ENCODE peak calls at places on chromosome 20, in six cellular contexts. One of them, this sample, is unnamed.

GRCh38 chr20:46323557-46323956 is 15.3 kb upstream of the CDH22 start:
- DNase-seq in breast epithelium: no peak
- DNase-seq in spleen: no peak
- DNase-seq in stomach: no peak
- DNase-seq in prostate gland: no peak
- DNase-seq in HCT116: no peak
- DNase-seq in this sample: no peak

GRCh38 chr20:41261260-41261659 is 56.3 kb downstream of the ZHX3 start:
- DNase-seq in HCT116: no peak
- DNase-seq in breast epithelium: no peak
- DNase-seq in stomach: no peak
- DNase-seq in spleen: no peak
- DNase-seq in prostate gland: no peak
- DNase-seq in this sample: no peak

GRCh38 chr20:48736636-48737035 is 91.2 kb downstream of the PREX1 start:
- DNase-seq in spleen: no peak
- DNase-seq in prostate gland: no peak
- DNase-seq in breast epithelium: no peak
- DNase-seq in HCT116: no peak
- DNase-seq in stomach: no peak
- DNase-seq in this sample: no peak

GRCh38 chr20:38357653-38358207 is 11.4 kb downstream of the LBP start:
- DNase-seq in breast epithelium: no peak
- DNase-seq in HCT116: no peak
- DNase-seq in stomach: no peak
- DNase-seq in prostate gland: no peak
- DNase-seq in spleen: no peak
- DNase-seq in this sample: no peak

GRCh38 chr20:24690408-24690807 is 221.0 kb downstream of the SYNDIG1 start:
- DNase-seq in HCT116: no peak
- DNase-seq in prostate gland: no peak
- DNase-seq in spleen: no peak
- DNase-seq in stomach: no peak
- DNase-seq in breast epithelium: no peak
- DNase-seq in this sample: no peak

GRCh38 chr20:44736170-44737021 is 9.3 kb upstream of the KCNK15 start:
- DNase-seq in HCT116: peak; percentile 89
- DNase-seq in prostate gland: no peak
- DNase-seq in breast epithelium: no peak
- DNase-seq in stomach: peak; percentile 58
- DNase-seq in spleen: no peak
- DNase-seq in this sample: peak; percentile 77

GRCh38 chr20:2195614-2196013 is 94.0 kb downstream of the STK35 start:
- DNase-seq in stomach: no peak
- DNase-seq in spleen: no peak
- DNase-seq in prostate gland: no peak
- DNase-seq in HCT116: no peak
- DNase-seq in breast epithelium: no peak
- DNase-seq in this sample: no peak

GRCh38 chr20:46203510-46203837 is 85.4 kb downstream of the CD40 start:
- DNase-seq in breast epithelium: no peak
- DNase-seq in HCT116: no peak
- DNase-seq in spleen: no peak
- DNase-seq in stomach: no peak
- DNase-seq in prostate gland: no peak
- DNase-seq in this sample: no peak

GRCh38 chr20:3250091-3250504 is 11.1 kb upstream of the SLC4A11 start:
- DNase-seq in prostate gland: no peak
- DNase-seq in breast epithelium: no peak
- DNase-seq in spleen: peak; percentile 51
- DNase-seq in stomach: no peak
- DNase-seq in HCT116: no peak
- DNase-seq in this sample: peak; percentile 86

GRCh38 chr20:49433387-49433786 is 49.1 kb downstream of the KCNB1 start:
- DNase-seq in breast epithelium: no peak
- DNase-seq in spleen: no peak
- DNase-seq in prostate gland: no peak
- DNase-seq in stomach: no peak
- DNase-seq in HCT116: no peak
- DNase-seq in this sample: no peak

GRCh38 chr20:62603907-62604785 is 38.2 kb upstream of the SLCO4A1 start:
- DNase-seq in breast epithelium: no peak
- DNase-seq in spleen: no peak
- DNase-seq in HCT116: no peak
- DNase-seq in stomach: no peak
- DNase-seq in prostate gland: no peak
- DNase-seq in this sample: no peak

GRCh38 chr20:50470249-50470858 is 39.8 kb upstream of the PTPN1 start:
- DNase-seq in HCT116: no peak
- DNase-seq in spleen: no peak
- DNase-seq in stomach: no peak
- DNase-seq in breast epithelium: no peak
- DNase-seq in prostate gland: no peak
- DNase-seq in this sample: no peak

GRCh38 chr20:35283441-35284266 is 918 bp downstream of the EIF6 start:
- DNase-seq in spleen: no peak
- DNase-seq in breast epithelium: no peak
- DNase-seq in stomach: no peak
- DNase-seq in prostate gland: no peak
- DNase-seq in HCT116: no peak
- DNase-seq in this sample: no peak

GRCh38 chr20:41499961-41500725 is 118.0 kb downstream of the CHD6 start:
- DNase-seq in prostate gland: no peak
- DNase-seq in HCT116: no peak
- DNase-seq in breast epithelium: no peak
- DNase-seq in stomach: no peak
- DNase-seq in spleen: no peak
- DNase-seq in this sample: no peak

GRCh38 chr20:44901972-44902371 is 7.9 kb upstream of the PABPC1L start:
- DNase-seq in HCT116: no peak
- DNase-seq in spleen: no peak
- DNase-seq in prostate gland: no peak
- DNase-seq in breast epithelium: no peak
- DNase-seq in stomach: no peak
- DNase-seq in this sample: no peak

GRCh38 chr20:17680128-17680835 is 1.8 kb downstream of the RRBP1 start:
- DNase-seq in stomach: peak; percentile 74
- DNase-seq in prostate gland: no peak
- DNase-seq in HCT116: no peak
- DNase-seq in breast epithelium: no peak
- DNase-seq in spleen: peak; percentile 87
- DNase-seq in this sample: no peak

GRCh38 chr20:458766-459165 is 3.6 kb downstream of the TBC1D20 start:
- DNase-seq in prostate gland: no peak
- DNase-seq in stomach: no peak
- DNase-seq in spleen: no peak
- DNase-seq in HCT116: no peak
- DNase-seq in breast epithelium: no peak
- DNase-seq in this sample: no peak

GRCh38 chr20:64106435-64106961 is 867 bp downstream of the NPBWR2 start:
- DNase-seq in HCT116: no peak
- DNase-seq in stomach: no peak
- DNase-seq in spleen: peak; percentile 73
- DNase-seq in prostate gland: no peak
- DNase-seq in breast epithelium: no peak
- DNase-seq in this sample: peak; percentile 40

GRCh38 chr20:41052742-41053419 is 24.3 kb downstream of the TOP1 start:
- DNase-seq in breast epithelium: no peak
- DNase-seq in stomach: no peak
- DNase-seq in HCT116: no peak
- DNase-seq in prostate gland: no peak
- DNase-seq in spleen: no peak
- DNase-seq in this sample: no peak

DNA sequence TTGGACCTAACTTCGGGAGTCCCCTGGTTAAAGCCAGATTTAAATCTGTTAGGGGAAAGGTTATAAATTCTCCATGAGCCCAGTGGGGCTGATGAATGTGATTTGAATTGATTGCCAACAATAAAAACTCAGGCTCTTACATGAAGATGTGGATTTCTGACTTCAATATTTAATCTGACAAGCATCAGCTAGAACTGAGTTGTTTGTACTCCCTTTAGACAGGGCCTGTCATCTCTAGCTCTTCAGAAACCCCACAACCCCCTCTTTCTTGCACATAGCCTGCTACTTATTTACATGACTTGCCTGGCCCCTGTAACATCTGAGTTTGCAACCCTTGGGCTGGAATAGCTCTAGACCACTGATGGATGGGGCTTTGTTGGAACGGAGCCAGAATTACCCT is 191.6 kb upstream of the PLCB4 start:
- DNase-seq in spleen: no peak
- DNase-seq in breast epithelium: no peak
- DNase-seq in stomach: no peak
- DNase-seq in prostate gland: no peak
- DNase-seq in HCT116: no peak
- DNase-seq in this sample: no peak
- TF ChIP-seq POLR2AphosphoS5 in spleen: no peak
- TF ChIP-seq POLR2AphosphoS5 in breast epithelium: no peak
- TF ChIP-seq POLR2AphosphoS5 in stomach: no peak
- TF ChIP-seq POLR2AphosphoS5 in prostate gland: no peak
- TF ChIP-seq POLR2AphosphoS5 in HCT116: no peak
- TF ChIP-seq POLR2AphosphoS5 in this sample: no peak

DNA sequence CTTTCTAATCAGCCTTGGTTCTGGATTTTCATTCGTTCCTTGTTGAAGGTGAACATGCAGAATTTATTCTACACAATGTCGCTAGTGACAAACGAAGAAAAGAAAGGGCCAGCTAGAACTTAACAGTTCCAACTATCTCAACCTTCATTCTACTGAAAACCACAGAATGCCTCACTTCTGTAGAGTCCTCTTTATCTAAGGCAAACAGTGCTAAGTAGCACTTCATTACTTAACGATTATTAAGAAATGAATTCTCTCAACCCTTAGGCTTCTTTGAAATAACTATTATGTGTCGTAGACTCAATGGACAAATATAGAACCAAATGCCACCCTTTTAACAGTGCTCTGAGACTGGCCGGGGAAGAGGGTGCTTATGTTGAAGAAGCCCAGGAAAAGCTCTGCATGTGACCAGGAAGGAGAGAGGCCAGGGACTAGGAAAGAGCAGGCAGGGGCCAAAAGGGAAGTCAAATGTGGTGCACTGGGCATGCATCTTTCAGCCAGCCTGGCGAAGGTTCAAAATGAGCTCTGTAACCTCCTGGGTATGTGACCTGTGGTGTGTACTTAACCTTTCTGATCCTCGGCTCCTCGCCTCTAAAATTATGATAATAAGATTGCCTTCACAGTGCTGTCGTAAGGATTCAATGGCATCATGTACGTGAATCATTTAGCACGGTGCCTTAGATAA is 55.4 kb upstream of the BMP2 start:
- DNase-seq in HCT116: no peak
- DNase-seq in stomach: peak; percentile 77
- DNase-seq in breast epithelium: no peak
- DNase-seq in spleen: no peak
- DNase-seq in prostate gland: no peak
- DNase-seq in this sample: no peak
- TF ChIP-seq POLR2AphosphoS5 in HCT116: no peak
- TF ChIP-seq POLR2AphosphoS5 in stomach: peak; percentile 40
- TF ChIP-seq POLR2AphosphoS5 in breast epithelium: no peak
- TF ChIP-seq POLR2AphosphoS5 in spleen: no peak
- TF ChIP-seq POLR2AphosphoS5 in prostate gland: no peak
- TF ChIP-seq POLR2AphosphoS5 in this sample: no peak

GRCh38 chr20:13113731-13114130 is 105.0 kb downstream of the SPTLC3 start:
- DNase-seq in spleen: no peak
- DNase-seq in HCT116: no peak
- DNase-seq in breast epithelium: no peak
- DNase-seq in prostate gland: no peak
- DNase-seq in stomach: no peak
- DNase-seq in this sample: no peak

GRCh38 chr20:13118676-13119075 is 102.4 kb upstream of the ISM1 start:
- DNase-seq in breast epithelium: no peak
- DNase-seq in HCT116: no peak
- DNase-seq in spleen: no peak
- DNase-seq in prostate gland: no peak
- DNase-seq in stomach: no peak
- DNase-seq in this sample: no peak

GRCh38 chr20:13119583-13119982 is 101.5 kb upstream of the ISM1 start:
- DNase-seq in breast epithelium: no peak
- DNase-seq in prostate gland: peak; percentile 49
- DNase-seq in spleen: no peak
- DNase-seq in stomach: no peak
- DNase-seq in HCT116: peak; percentile 51
- DNase-seq in this sample: peak; percentile 15

GRCh38 chr20:13121840-13122515 is 99.1 kb upstream of the ISM1 start:
- DNase-seq in HCT116: no peak
- DNase-seq in breast epithelium: no peak
- DNase-seq in spleen: no peak
- DNase-seq in prostate gland: no peak
- DNase-seq in stomach: no peak
- DNase-seq in this sample: no peak

GRCh38 chr20:13117200-13117599 is 103.9 kb upstream of the ISM1 start:
- DNase-seq in breast epithelium: no peak
- DNase-seq in stomach: no peak
- DNase-seq in prostate gland: no peak
- DNase-seq in HCT116: no peak
- DNase-seq in spleen: no peak
- DNase-seq in this sample: no peak
- TF ChIP-seq POLR2AphosphoS5 in breast epithelium: no peak
- TF ChIP-seq POLR2AphosphoS5 in stomach: no peak
- TF ChIP-seq POLR2AphosphoS5 in prostate gland: no peak
- TF ChIP-seq POLR2AphosphoS5 in HCT116: no peak
- TF ChIP-seq POLR2AphosphoS5 in spleen: no peak
- TF ChIP-seq POLR2AphosphoS5 in this sample: no peak

DNA sequence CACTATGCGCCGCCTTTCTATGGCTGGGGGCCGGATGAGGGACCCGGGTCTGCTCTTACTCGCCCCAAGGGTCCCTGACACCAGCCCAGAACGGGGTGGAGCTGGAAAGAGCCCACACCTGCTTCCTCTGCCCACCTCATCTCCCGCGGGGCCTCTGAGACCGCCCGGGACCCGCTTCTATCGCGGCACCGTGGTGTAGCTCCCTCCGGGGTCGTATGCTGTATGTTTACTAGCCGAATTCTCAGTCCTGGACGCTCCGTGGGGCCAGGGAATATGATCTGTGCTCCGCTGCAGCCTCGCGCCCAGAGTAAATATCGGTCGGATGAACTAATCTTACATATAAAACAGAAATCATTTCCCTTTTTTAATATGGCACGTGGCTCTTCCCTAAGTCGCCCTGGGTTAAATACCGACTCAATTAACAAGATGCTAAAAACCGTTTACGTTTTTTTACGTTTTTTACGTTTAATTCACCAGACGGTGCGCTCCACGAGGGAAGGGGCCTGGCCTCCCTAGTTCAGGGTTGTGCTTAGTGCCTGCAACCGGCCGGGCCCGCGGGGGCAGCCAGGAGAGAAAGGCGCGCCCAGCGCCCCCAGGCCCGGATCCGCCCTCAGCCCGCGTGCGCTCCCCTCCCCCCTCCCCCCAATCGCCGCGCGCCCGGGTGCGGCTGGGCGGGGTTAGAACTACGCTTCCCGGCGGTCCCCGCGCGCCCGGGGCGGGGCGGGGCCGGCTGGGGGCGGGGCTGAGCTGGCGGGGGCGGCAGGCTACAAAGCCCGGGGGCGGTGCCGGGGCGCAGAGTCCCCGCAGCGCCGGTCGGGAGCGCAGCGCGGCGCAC is at the start of gene RBM38:
- DNase-seq in spleen: peak; percentile 95
- DNase-seq in breast epithelium: no peak
- DNase-seq in prostate gland: no peak
- DNase-seq in stomach: peak; percentile 74
- DNase-seq in HCT116: peak; percentile 19
- DNase-seq in this sample: no peak
- TF ChIP-seq POLR2AphosphoS5 in spleen: peak; percentile 62
- TF ChIP-seq POLR2AphosphoS5 in breast epithelium: no peak
- TF ChIP-seq POLR2AphosphoS5 in prostate gland: no peak
- TF ChIP-seq POLR2AphosphoS5 in stomach: no peak
- TF ChIP-seq POLR2AphosphoS5 in HCT116: no peak
- TF ChIP-seq POLR2AphosphoS5 in this sample: no peak